ENCODE peak calls at places on chromosome 20, in nine cellular contexts. R is NCI-H1092; E is AG08396; C is erythroblast; T is astrocyte of the spinal cord; V is HEK293T; U is GM20000; X is H9; L is naive thymus-derived CD4-positive, alpha-beta T cell. Y is an unnamed sample.
A peak's percentile ranks its signal among the peaks of the same experiment; 100 is the strongest.

GRCh38 chr20:1327241-1327653 is 1.7 kb downstream of the SDCBP2 start:
- DNase-seq in E (no peak), L (no peak), V (no peak), X (peak; percentile 25), C (no peak), U (no peak), T (peak; percentile 36), R (no peak), Y (no peak)

GRCh38 chr20:46406200-46406985 is at the start of gene ELMO2:
- DNase-seq in E (peak; percentile 96), T (peak; percentile 98), X (peak; percentile 97), C (peak; percentile 94), R (peak; percentile 96), U (peak; percentile 97), V (peak; percentile 92), L (peak; percentile 96), Y (peak; percentile 92)

GRCh38 chr20:63889241-63890200 is 5.4 kb upstream of the DNAJC5 start:
- DNase-seq in X (no peak), L (no peak), V (no peak), R (no peak), T (no peak), U (no peak), C (no peak), E (no peak), Y (no peak)

GRCh38 chr20:10216146-10216741 is 2.4 kb upstream of the SNAP25 start:
- DNase-seq in E (peak; percentile 11), X (no peak), T (peak; percentile 59), V (no peak), R (no peak), L (no peak), U (peak; percentile 16), C (no peak), Y (no peak)

GRCh38 chr20:38195521-38195920 is 30.5 kb upstream of the TGM2 start:
- DNase-seq in E (no peak), L (no peak), T (no peak), R (no peak), X (no peak), U (no peak), V (no peak), C (no peak), Y (no peak)

GRCh38 chr20:63044204-63044600 is 37.4 kb upstream of the BHLHE23 start:
- DNase-seq in C (no peak), E (no peak), V (no peak), T (no peak), R (no peak), L (no peak), U (no peak), X (no peak), Y (no peak)

GRCh38 chr20:647479-648019 is 5.5 kb downstream of the SRXN1 start:
- DNase-seq in L (no peak), C (no peak), X (no peak), T (no peak), E (no peak), V (no peak), R (no peak), U (no peak), Y (no peak)

GRCh38 chr20:51641866-51642265 is 99.3 kb upstream of the NFATC2 start:
- DNase-seq in V (no peak), L (no peak), R (no peak), E (no peak), X (no peak), C (no peak), U (no peak), T (no peak), Y (no peak)

GRCh38 chr20:35305682-35306556 is 13.7 kb upstream of the FAM83C start:
- DNase-seq in C (peak; percentile 68), R (no peak), L (no peak), X (no peak), V (peak; percentile 33), T (peak; percentile 100), U (no peak), E (peak; percentile 94), Y (peak; percentile 100)

GRCh38 chr20:57439432-57439831 is 48.2 kb downstream of the RBM38 start:
- DNase-seq in E (no peak), V (no peak), R (peak; percentile 83), X (no peak), T (no peak), L (no peak), U (no peak), C (no peak), Y (no peak)

GRCh38 chr20:64010711-64011237 is 25.2 kb upstream of the C20orf204 start:
- DNase-seq in T (no peak), U (no peak), X (no peak), E (no peak), V (no peak), L (no peak), R (no peak), C (no peak), Y (peak; percentile 76)

GRCh38 chr20:62899633-62900051 is 26.7 kb downstream of the DIDO1 start:
- DNase-seq in T (no peak), E (no peak), U (no peak), V (no peak), R (no peak), X (no peak), L (no peak), C (no peak), Y (no peak)

GRCh38 chr20:7505152-7505834 is 435.0 kb downstream of the HAO1 start:
- DNase-seq in C (no peak), X (no peak), R (no peak), L (no peak), T (no peak), E (no peak), V (no peak), U (no peak), Y (no peak)

GRCh38 chr20:37567671-37568588 is 40.3 kb upstream of the BLCAP start:
- DNase-seq in T (peak; percentile 4), V (peak; percentile 34), X (no peak), R (peak; percentile 77), C (no peak), L (no peak), E (no peak), U (no peak), Y (no peak)

GRCh38 chr20:24484081-24484450 is 14.6 kb downstream of the SYNDIG1 start:
- DNase-seq in V (no peak), L (no peak), T (no peak), R (no peak), C (no peak), U (no peak), X (no peak), E (no peak), Y (no peak)